ENCODE peak calls at places on chromosomes 3 and 15, in four cellular contexts. One of them, this sample, is unnamed.
A peak's percentile ranks its signal among the peaks of the same experiment; 100 is the strongest.

GRCh38 chr3:72907851-72908620 is 20.2 kb downstream of the GXYLT2 start:
- DNase-seq in GM04503: peak; percentile 67
- DNase-seq in stimulated activated CD8-positive, alpha-beta memory T cell treated with anti-CD3 and anti-CD28 coated beads, Interleukin-15, amount 100 ng/mL, for 24 hours: no peak
- DNase-seq in lower leg skin: peak; percentile 38
- DNase-seq in this sample: no peak

GRCh38 chr15:101020451-101020850 is 101.3 kb downstream of the LRRK1 start:
- DNase-seq in stimulated activated CD8-positive, alpha-beta memory T cell treated with anti-CD3 and anti-CD28 coated beads, Interleukin-15, amount 100 ng/mL, for 24 hours: no peak
- DNase-seq in lower leg skin: peak; percentile 3
- DNase-seq in GM04503: no peak
- DNase-seq in this sample: no peak

GRCh38 chr3:139020036-139020867 is 474 bp downstream of the PRR23B start:
- DNase-seq in lower leg skin: no peak
- DNase-seq in GM04503: no peak
- DNase-seq in stimulated activated CD8-positive, alpha-beta memory T cell treated with anti-CD3 and anti-CD28 coated beads, Interleukin-15, amount 100 ng/mL, for 24 hours: no peak
- DNase-seq in this sample: no peak

GRCh38 chr15:98439523-98439942 is 208.8 kb upstream of the IGF1R start:
- DNase-seq in GM04503: no peak
- DNase-seq in stimulated activated CD8-positive, alpha-beta memory T cell treated with anti-CD3 and anti-CD28 coated beads, Interleukin-15, amount 100 ng/mL, for 24 hours: no peak
- DNase-seq in lower leg skin: no peak
- DNase-seq in this sample: no peak

GRCh38 chr15:70643783-70644125 is 119.6 kb downstream of the UACA start:
- DNase-seq in lower leg skin: no peak
- DNase-seq in GM04503: no peak
- DNase-seq in stimulated activated CD8-positive, alpha-beta memory T cell treated with anti-CD3 and anti-CD28 coated beads, Interleukin-15, amount 100 ng/mL, for 24 hours: no peak
- DNase-seq in this sample: no peak

GRCh38 chr3:43171770-43172169 is 65.9 kb upstream of the POMGNT2 start:
- DNase-seq in GM04503: no peak
- DNase-seq in lower leg skin: no peak
- DNase-seq in stimulated activated CD8-positive, alpha-beta memory T cell treated with anti-CD3 and anti-CD28 coated beads, Interleukin-15, amount 100 ng/mL, for 24 hours: no peak
- DNase-seq in this sample: no peak

GRCh38 chr3:34020761-34021635 is 222.6 kb downstream of the PDCD6IP start:
- DNase-seq in stimulated activated CD8-positive, alpha-beta memory T cell treated with anti-CD3 and anti-CD28 coated beads, Interleukin-15, amount 100 ng/mL, for 24 hours: no peak
- DNase-seq in lower leg skin: no peak
- DNase-seq in GM04503: no peak
- DNase-seq in this sample: no peak

GRCh38 chr3:174536319-174536718 is 322.8 kb upstream of the NAALADL2 start:
- DNase-seq in GM04503: no peak
- DNase-seq in lower leg skin: no peak
- DNase-seq in stimulated activated CD8-positive, alpha-beta memory T cell treated with anti-CD3 and anti-CD28 coated beads, Interleukin-15, amount 100 ng/mL, for 24 hours: no peak
- DNase-seq in this sample: no peak

GRCh38 chr15:95369202-95369601 is 961.3 kb upstream of the NR2F2 start:
- DNase-seq in GM04503: no peak
- DNase-seq in stimulated activated CD8-positive, alpha-beta memory T cell treated with anti-CD3 and anti-CD28 coated beads, Interleukin-15, amount 100 ng/mL, for 24 hours: no peak
- DNase-seq in lower leg skin: no peak
- DNase-seq in this sample: no peak